ENCODE peak calls at places on chromosomes 5 and 9, in nine cellular contexts. E is IMR-90; W is HEK293T; J is H54; F is CD4-positive, CD25-positive, alpha-beta regulatory T cell; D is T-helper 2 cell; C is activated naive CD4-positive, alpha-beta T cell; A is stimulated activated CD4-positive, alpha-beta T cell treated with anti-CD3 and anti-CD28 coated beads, Interleukin-15, amount 100 ng/mL, for 48 hours; H is iPS-NIHi11. S is an unnamed sample.

GRCh38 chr5:37850128-37850865 is 10.5 kb upstream of the GDNF start:
- DNase-seq in E (peak; percentile 44), W (no peak), J (no peak), F (no peak), D (no peak), C (no peak), A (no peak), H (no peak), S (no peak)

GRCh38 chr5:151565971-151566370 is 25.2 kb downstream of the FAT2 start:
- DNase-seq in E (no peak), W (no peak), J (no peak), F (no peak), D (no peak), C (no peak), A (no peak), H (no peak), S (no peak)

GRCh38 chr5:149904977-149905376 is 39.6 kb downstream of the PDE6A start:
- DNase-seq in E (no peak), W (no peak), J (no peak), F (no peak), D (no peak), C (no peak), A (no peak), H (no peak), S (no peak)

GRCh38 chr5:52989025-52989780 is at the start of gene ITGA2:
- DNase-seq in E (peak; percentile 40), W (peak; percentile 68), J (peak; percentile 39), F (no peak), D (no peak), C (peak; percentile 4), A (no peak), H (peak; percentile 77), S (peak; percentile 10)

GRCh38 chr5:150498971-150499370 is 9.0 kb upstream of the NDST1 start:
- DNase-seq in E (no peak), W (no peak), J (no peak), F (no peak), D (no peak), C (no peak), A (no peak), H (no peak), S (no peak)

GRCh38 chr9:14433293-14433818 is 119.4 kb upstream of the NFIB start:
- DNase-seq in E (no peak), W (no peak), J (no peak), F (no peak), D (no peak), C (no peak), A (no peak), H (no peak), S (no peak)

GRCh38 chr5:96652769-96653455 is 9.3 kb upstream of the CAST start:
- DNase-seq in E (peak; percentile 30), W (no peak), J (no peak), F (no peak), D (no peak), C (no peak), A (no peak), H (peak; percentile 45), S (no peak)

GRCh38 chr9:121197135-121197534 is 4.5 kb downstream of the RAB14 start:
- DNase-seq in E (no peak), W (no peak), J (no peak), F (no peak), D (no peak), C (no peak), A (no peak), H (no peak), S (no peak)

GRCh38 chr5:141835928-141836667 is 42.1 kb downstream of the PCDH1 start:
- DNase-seq in E (peak; percentile 53), W (no peak), J (no peak), F (no peak), D (no peak), C (no peak), A (no peak), H (no peak), S (no peak)

GRCh38 chr5:167020418-167020817 is 1271.0 kb upstream of the WWC1 start:
- DNase-seq in E (no peak), W (no peak), J (no peak), F (no peak), D (no peak), C (no peak), A (no peak), H (no peak), S (no peak)

GRCh38 chr9:18666987-18667772 is 193.2 kb downstream of the ADAMTSL1 start:
- DNase-seq in E (peak; percentile 43), W (no peak), J (no peak), F (no peak), D (no peak), C (no peak), A (no peak), H (no peak), S (no peak)

GRCh38 chr9:85262333-85262732 is 479.4 kb downstream of the AGTPBP1 start:
- DNase-seq in E (no peak), W (no peak), J (no peak), F (no peak), D (no peak), C (no peak), A (no peak), H (no peak), S (no peak)

GRCh38 chr9:115034801-115035200 is 83.2 kb downstream of the TNC start:
- DNase-seq in E (peak; percentile 90), W (no peak), J (no peak), F (no peak), D (no peak), C (no peak), A (no peak), H (no peak), S (no peak)

GRCh38 chr5:128257096-128257495 is 173.5 kb downstream of the SLC12A2 start:
- DNase-seq in E (no peak), W (no peak), J (no peak), F (no peak), D (no peak), C (no peak), A (no peak), H (no peak), S (no peak)

GRCh38 chr5:32044904-32045303 is 129.2 kb downstream of the GOLPH3 start:
- DNase-seq in E (peak; percentile 42), W (no peak), J (peak; percentile 59), F (no peak), D (no peak), C (no peak), A (no peak), H (no peak), S (no peak)

GRCh38 chr5:80315244-80315643 is 4.6 kb upstream of the SPZ1 start:
- DNase-seq in E (no peak), W (no peak), J (no peak), F (no peak), D (no peak), C (no peak), A (no peak), H (no peak), S (no peak)

GRCh38 chr5:16812911-16813310 is 123.2 kb downstream of the MYO10 start:
- DNase-seq in E (peak; percentile 61), W (no peak), J (peak; percentile 42), F (no peak), D (no peak), C (no peak), A (no peak), H (no peak), S (no peak)

GRCh38 chr5:77143998-77144836 is 57.1 kb upstream of the ZBED3 start:
- DNase-seq in E (peak; percentile 79), W (peak; percentile 72), J (peak; percentile 17), F (peak; percentile 54), D (no peak), C (peak; percentile 32), A (peak; percentile 53), H (peak; percentile 70), S (no peak)

GRCh38 chr9:20623021-20623747 is 885 bp upstream of the MLLT3 start:
- DNase-seq in E (peak; percentile 0), W (peak; percentile 32), J (no peak), F (peak; percentile 78), D (peak; percentile 35), C (peak; percentile 51), A (peak; percentile 25), H (peak; percentile 10), S (peak; percentile 44)

GRCh38 chr5:80083115-80083890 is 48.2 kb downstream of the THBS4 start:
- DNase-seq in E (peak; percentile 72), W (peak; percentile 54), J (peak; percentile 46), F (peak; percentile 59), D (no peak), C (no peak), A (no peak), H (peak; percentile 72), S (no peak)

GRCh38 chr9:113012492-113012891 is 500 bp upstream of the ZNF883 start:
- DNase-seq in E (no peak), W (no peak), J (no peak), F (no peak), D (no peak), C (no peak), A (no peak), H (peak; percentile 38), S (no peak)

GRCh38 chr9:7691909-7692308 is 107.7 kb downstream of the DMAC1 start:
- DNase-seq in E (no peak), W (no peak), J (no peak), F (no peak), D (no peak), C (no peak), A (no peak), H (no peak), S (no peak)

GRCh38 chr9:110650991-110651411 is 17.6 kb upstream of the MUSK start:
- DNase-seq in E (peak; percentile 99), W (no peak), J (no peak), F (no peak), D (no peak), C (no peak), A (no peak), H (no peak), S (no peak)

GRCh38 chr5:180160215-180160614 is 48.8 kb downstream of the RASGEF1C start:
- DNase-seq in E (no peak), W (no peak), J (no peak), F (no peak), D (no peak), C (no peak), A (no peak), H (no peak), S (no peak)

GRCh38 chr5:59617186-59617771 is 276.2 kb downstream of the PDE4D start:
- DNase-seq in E (no peak), W (no peak), J (no peak), F (no peak), D (no peak), C (no peak), A (no peak), H (no peak), S (no peak)

GRCh38 chr9:74006935-74007334 is 490.2 kb upstream of the RORB start:
- DNase-seq in E (no peak), W (peak; percentile 6), J (no peak), F (no peak), D (no peak), C (no peak), A (no peak), H (peak; percentile 24), S (no peak)

GRCh38 chr5:92552206-92553160 is 1028.5 kb downstream of the NR2F1-AS1 start:
- DNase-seq in E (peak; percentile 99), W (peak; percentile 46), J (peak; percentile 22), F (no peak), D (no peak), C (no peak), A (no peak), H (no peak), S (no peak)

GRCh38 chr5:115543931-115544370 is 624 bp downstream of the FEM1C start:
- DNase-seq in E (peak; percentile 53), W (no peak), J (no peak), F (peak; percentile 66), D (peak; percentile 29), C (peak; percentile 43), A (peak; percentile 40), H (peak; percentile 20), S (no peak)

S was measured in activated gamma-delta T cell.